ENCODE peak calls at places on chromosome 1, in four cellular contexts. Y, X, I and K are unnamed samples.

GRCh38 chr1:86875722-86876121 is 38.2 kb downstream of the SELENOF start:
- DNase-seq in Y (no peak), X (no peak), I (no peak), K (no peak)

GRCh38 chr1:193850745-193851144 is 664.3 kb upstream of the B3GALT2 start:
- DNase-seq in Y (no peak), X (no peak), I (no peak), K (no peak)

GRCh38 chr1:242002072-242002471 is 3.2 kb upstream of the MAP1LC3C start:
- DNase-seq in Y (no peak), X (no peak), I (no peak), K (no peak)

GRCh38 chr1:191608367-191608766 is 549.9 kb upstream of the RGS18 start:
- DNase-seq in Y (no peak), X (peak; percentile 16), I (no peak), K (no peak)

GRCh38 chr1:161987303-161987702 is 36.4 kb downstream of the OLFML2B start:
- DNase-seq in Y (no peak), X (no peak), I (no peak), K (no peak)

GRCh38 chr1:108141604-108142003 is 58.5 kb downstream of the SLC25A24 start:
- DNase-seq in Y (no peak), X (no peak), I (no peak), K (no peak)

GRCh38 chr1:155379180-155379876 is 58.6 kb downstream of the RUSC1 start:
- DNase-seq in Y (no peak), X (no peak), I (no peak), K (no peak)

GRCh38 chr1:231177971-231178370 is 16.1 kb downstream of the TRIM67 start:
- DNase-seq in Y (no peak), X (no peak), I (no peak), K (no peak)

GRCh38 chr1:229782469-229782868 is 156.4 kb downstream of the URB2 start:
- DNase-seq in Y (no peak), X (no peak), I (no peak), K (no peak)

DNA sequence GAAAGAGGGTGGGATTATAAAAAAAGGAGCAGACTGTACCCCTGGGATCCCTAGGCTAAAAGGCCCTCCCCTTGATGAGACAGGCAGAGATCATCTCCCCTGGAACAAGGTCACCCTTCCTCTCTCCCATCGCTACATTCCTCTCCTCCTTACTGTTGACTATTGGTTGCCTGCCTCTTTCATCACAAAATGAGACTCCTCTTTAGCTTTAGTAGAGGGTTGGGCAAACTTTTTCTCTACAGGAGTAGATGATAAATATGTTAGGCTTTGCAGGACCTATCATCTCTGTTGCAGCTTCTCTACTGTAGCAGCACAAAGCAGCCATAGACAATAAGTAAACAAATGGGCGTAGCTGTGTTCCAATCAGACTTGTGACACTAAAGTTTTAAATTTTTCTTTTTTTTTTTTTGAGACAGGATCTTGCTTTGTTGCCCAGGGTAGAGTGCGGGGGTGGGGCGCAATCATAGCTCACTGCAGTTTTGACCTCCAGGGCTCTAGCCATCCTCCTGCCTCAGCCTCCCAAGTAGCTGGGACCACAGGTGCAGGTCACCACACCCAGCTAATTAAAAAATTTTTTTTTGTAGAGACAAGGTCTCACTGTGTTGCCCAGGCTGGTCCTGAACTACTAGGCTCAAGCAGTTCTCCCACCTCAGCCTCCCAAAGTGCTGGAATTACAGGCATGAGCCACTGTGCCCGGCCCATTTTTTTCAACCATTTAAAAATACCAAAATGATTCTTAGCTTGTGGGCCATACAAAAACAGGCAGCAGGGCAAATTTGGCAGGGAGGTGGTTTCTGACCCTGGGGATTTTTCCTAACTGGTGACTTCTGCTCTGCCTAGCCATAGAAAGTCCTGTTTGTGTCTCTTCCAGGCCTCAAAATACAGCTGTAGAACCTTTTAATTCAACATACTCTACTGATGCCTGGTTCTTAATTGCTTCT is 15.1 kb downstream of the MCL1 start:
- DNase-seq in Y (no peak), X (peak; percentile 78), I (no peak), K (no peak)
- TF ChIP-seq TCF7 in Y (no peak), X (no peak), I (no peak), K (no peak)

GRCh38 chr1:67831850-67832513 is 1.3 kb downstream of the GNG12 start:
- DNase-seq in Y (peak; percentile 43), X (no peak), I (no peak), K (no peak)
- TF ChIP-seq CREM in Y (no peak), X (no peak), I (no peak), K (no peak)

GRCh38 chr1:117143172-117143571 is 21.6 kb upstream of the TRIM45 start:
- DNase-seq in Y (no peak), X (no peak), I (no peak), K (no peak)
- TF ChIP-seq NR2C2 in Y (no peak), X (no peak), I (no peak), K (no peak)

GRCh38 chr1:101193733-101194169 is 43.1 kb upstream of the S1PR1 start:
- DNase-seq in Y (peak; percentile 15), X (peak; percentile 39), I (no peak), K (no peak)
- TF ChIP-seq TCF7 in Y (no peak), X (peak; percentile 16), I (no peak), K (no peak)

GRCh38 chr1:17098440-17099317 is 20.6 kb downstream of the PADI2 start:
- DNase-seq in Y (no peak), X (no peak), I (no peak), K (no peak)

GRCh38 chr1:17099941-17100340 is 19.3 kb downstream of the PADI2 start:
- DNase-seq in Y (no peak), X (no peak), I (no peak), K (no peak)

GRCh38 chr1:17104782-17105181 is 14.5 kb downstream of the PADI2 start:
- DNase-seq in Y (no peak), X (no peak), I (no peak), K (no peak)

GRCh38 chr1:17101261-17101660 is 18.0 kb downstream of the PADI2 start:
- DNase-seq in Y (no peak), X (no peak), I (no peak), K (no peak)

GRCh38 chr1:17102232-17102631 is 17.0 kb downstream of the PADI2 start:
- DNase-seq in Y (no peak), X (no peak), I (no peak), K (no peak)
- TF ChIP-seq CREM in Y (no peak), X (no peak), I (no peak), K (no peak)

DNA sequence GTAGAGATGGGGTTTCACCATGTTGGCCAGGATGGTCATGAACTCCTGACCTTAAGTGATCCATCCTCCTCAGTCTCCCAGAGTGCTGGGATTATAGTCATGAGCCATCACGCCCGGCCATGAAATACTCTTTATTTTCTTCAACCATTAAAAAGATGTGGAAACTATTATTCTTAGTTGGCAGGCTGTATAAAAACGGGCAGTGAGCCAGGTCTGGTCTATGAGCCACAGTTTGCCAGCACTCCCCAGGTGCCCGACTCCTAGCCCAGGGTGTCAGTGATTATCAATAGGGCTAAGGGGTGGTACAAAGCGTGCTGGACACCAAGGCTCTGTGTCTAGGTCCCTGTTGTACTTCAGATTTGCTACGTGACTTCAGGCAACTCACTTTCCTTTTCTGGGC is 3.7 kb upstream of the TMEM61 start:
- DNase-seq in Y (no peak), X (no peak), I (no peak), K (no peak)
- TF ChIP-seq NR2C2 in Y (no peak), X (no peak), I (no peak), K (no peak)